ENCODE peak calls at places on chromosomes 16 and 17, in six cellular contexts. R, M, W, T, Y and C are unnamed samples.

GRCh38 chr16:20401066-20401465 is 3.5 kb downstream of the PDILT start:
- DNase-seq in R (no peak), M (no peak), W (no peak), T (no peak), Y (no peak), C (no peak)

GRCh38 chr17:37446027-37446426 is 39.3 kb downstream of the TADA2A start:
- DNase-seq in R (peak; percentile 93), M (no peak), W (peak; percentile 46), T (no peak), Y (peak; percentile 68), C (no peak)

GRCh38 chr17:38751144-38751802 is 1.3 kb upstream of the PSMB3 start:
- DNase-seq in R (no peak), M (peak; percentile 42), W (peak; percentile 61), T (no peak), Y (no peak), C (no peak)

GRCh38 chr16:16027728-16028310 is 78.4 kb downstream of the ABCC1 start:
- DNase-seq in R (no peak), M (no peak), W (no peak), T (no peak), Y (no peak), C (no peak)

GRCh38 chr16:85182774-85183173 is 70.5 kb upstream of the CIBAR2 start:
- DNase-seq in R (no peak), M (no peak), W (no peak), T (no peak), Y (no peak), C (no peak)

GRCh38 chr17:80720624-80721577 is 176.3 kb downstream of the RPTOR start:
- DNase-seq in R (no peak), M (peak; percentile 21), W (peak; percentile 78), T (no peak), Y (peak; percentile 93), C (no peak)

GRCh38 chr17:32757963-32758362 is 119.0 kb downstream of the MYO1D start:
- DNase-seq in R (no peak), M (no peak), W (no peak), T (no peak), Y (no peak), C (peak; percentile 14)

GRCh38 chr16:89565506-89566372 is 5.3 kb downstream of the RPL13 start:
- DNase-seq in R (no peak), M (peak; percentile 56), W (peak; percentile 74), T (no peak), Y (peak; percentile 61), C (peak; percentile 38)

GRCh38 chr16:5065368-5065767 is 388 bp downstream of the C16orf89 start:
- DNase-seq in R (no peak), M (no peak), W (no peak), T (no peak), Y (no peak), C (no peak)

GRCh38 chr17:7020894-7021664 is 1.8 kb upstream of the BCL6B start:
- DNase-seq in R (no peak), M (no peak), W (no peak), T (no peak), Y (no peak), C (no peak)

GRCh38 chr16:77794586-77794985 is 6.2 kb downstream of the VAT1L start:
- DNase-seq in R (peak; percentile 55), M (no peak), W (no peak), T (no peak), Y (peak; percentile 29), C (peak; percentile 0)

GRCh38 chr17:38439436-38439835 is 11.2 kb downstream of the ARHGAP23 start:
- DNase-seq in R (no peak), M (no peak), W (no peak), T (no peak), Y (no peak), C (no peak)

GRCh38 chr16:80680839-80681238 is 123.6 kb downstream of the CDYL2 start:
- DNase-seq in R (no peak), M (no peak), W (no peak), T (no peak), Y (no peak), C (no peak)

GRCh38 chr17:57099165-57099564 is 14.1 kb downstream of the AKAP1 start:
- DNase-seq in R (no peak), M (no peak), W (no peak), T (no peak), Y (no peak), C (no peak)

GRCh38 chr16:68396481-68396880 is 51.8 kb downstream of the SMPD3 start:
- DNase-seq in R (no peak), M (peak; percentile 41), W (peak; percentile 32), T (no peak), Y (peak; percentile 54), C (peak; percentile 51)

GRCh38 chr17:33049781-33050414 is 58.3 kb downstream of the SPACA3 start:
- DNase-seq in R (peak; percentile 16), M (peak; percentile 64), W (peak; percentile 59), T (no peak), Y (peak; percentile 63), C (peak; percentile 21)

GRCh38 chr17:3890082-3890892 is 2.6 kb downstream of the CAMKK1 start:
- DNase-seq in R (peak; percentile 38), M (peak; percentile 54), W (peak; percentile 90), T (peak; percentile 73), Y (peak; percentile 95), C (peak; percentile 94)

GRCh38 chr16:27771201-27771910 is 221.4 kb downstream of the KATNIP start:
- DNase-seq in R (no peak), M (no peak), W (no peak), T (no peak), Y (no peak), C (no peak)

GRCh38 chr16:27768651-27769270 is 218.8 kb downstream of the KATNIP start:
- DNase-seq in R (no peak), M (no peak), W (no peak), T (no peak), Y (no peak), C (no peak)

GRCh38 chr16:27767971-27768591 is 218.1 kb downstream of the KATNIP start:
- DNase-seq in R (no peak), M (no peak), W (no peak), T (no peak), Y (no peak), C (no peak)

GRCh38 chr16:27770271-27771196 is 220.6 kb downstream of the KATNIP start:
- DNase-seq in R (no peak), M (no peak), W (no peak), T (no peak), Y (no peak), C (no peak)

GRCh38 chr16:27769561-27770222 is 219.7 kb downstream of the KATNIP start:
- DNase-seq in R (peak; percentile 95), M (no peak), W (no peak), T (no peak), Y (peak; percentile 74), C (peak; percentile 55)
- TF ChIP-seq CTCF in R (no peak), M (no peak), W (no peak), T (no peak), Y (no peak), C (no peak)

GRCh38 chr17:29177871-29178749 is 2.1 kb downstream of the MYO18A start:
- DNase-seq in R (no peak), M (no peak), W (peak; percentile 61), T (no peak), Y (no peak), C (no peak)

GRCh38 chr17:29178750-29179231 is 1.4 kb downstream of the MYO18A start:
- DNase-seq in R (no peak), M (no peak), W (peak; percentile 29), T (no peak), Y (peak; percentile 84), C (no peak)

GRCh38 chr17:29177541-29177870 is 2.7 kb downstream of the MYO18A start:
- DNase-seq in R (no peak), M (no peak), W (no peak), T (no peak), Y (no peak), C (no peak)

GRCh38 chr17:29175349-29175748 is 4.8 kb downstream of the MYO18A start:
- DNase-seq in R (no peak), M (no peak), W (no peak), T (no peak), Y (no peak), C (no peak)

GRCh38 chr17:29176500-29177351 is 3.5 kb downstream of the MYO18A start:
- DNase-seq in R (no peak), M (peak; percentile 80), W (peak; percentile 42), T (no peak), Y (peak; percentile 72), C (no peak)
- TF ChIP-seq CTCF in R (no peak), M (no peak), W (no peak), T (no peak), Y (no peak), C (no peak)

GRCh38 chr17:44979426-44980273 is 11.5 kb upstream of the C1QL1 start:
- DNase-seq in R (no peak), M (no peak), W (no peak), T (no peak), Y (no peak), C (no peak)

GRCh38 chr17:44977065-44977464 is 9.0 kb upstream of the C1QL1 start:
- DNase-seq in R (no peak), M (no peak), W (peak; percentile 40), T (no peak), Y (no peak), C (no peak)

GRCh38 chr17:44978807-44979206 is 10.7 kb upstream of the C1QL1 start:
- DNase-seq in R (no peak), M (no peak), W (no peak), T (no peak), Y (no peak), C (no peak)

GRCh38 chr17:44976198-44976597 is 8.1 kb upstream of the C1QL1 start:
- DNase-seq in R (no peak), M (no peak), W (no peak), T (no peak), Y (no peak), C (no peak)

GRCh38 chr17:44977740-44978584 is 9.9 kb upstream of the C1QL1 start:
- DNase-seq in R (no peak), M (no peak), W (no peak), T (no peak), Y (no peak), C (no peak)
- TF ChIP-seq CTCF in R (no peak), M (no peak), W (no peak), T (no peak), Y (no peak), C (peak; percentile 18)

DNA sequence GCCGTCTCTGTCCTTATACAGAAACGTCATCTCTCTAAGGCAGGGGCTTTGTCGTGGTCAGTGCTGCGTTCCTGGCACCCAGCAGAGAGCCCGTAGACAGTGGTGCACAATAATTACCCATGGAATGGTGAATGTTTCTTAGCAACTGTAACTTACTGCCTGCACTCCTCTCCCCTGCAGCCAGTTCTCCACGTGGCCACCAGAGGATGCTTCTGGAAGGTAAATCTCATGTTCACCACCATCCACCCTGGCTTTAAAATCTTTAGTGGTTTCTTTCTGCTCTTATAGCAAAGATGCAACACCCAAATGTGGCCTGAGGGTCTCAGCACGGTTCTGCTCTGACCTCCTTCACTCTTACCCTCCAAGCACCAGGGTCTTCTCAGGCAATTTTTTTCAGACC is 150.8 kb downstream of the GRIN2A start:
- DNase-seq in R (no peak), M (no peak), W (no peak), T (no peak), Y (no peak), C (no peak)
- TF ChIP-seq CTCF in R (peak; percentile 61), M (no peak), W (no peak), T (peak; percentile 50), Y (no peak), C (peak; percentile 70)

GRCh38 chr17:28756025-28756804 is 12.4 kb downstream of the TRAF4 start:
- DNase-seq in R (no peak), M (no peak), W (no peak), T (no peak), Y (no peak), C (no peak)
- TF ChIP-seq CTCF in R (no peak), M (no peak), W (no peak), T (no peak), Y (no peak), C (no peak)

GRCh38 chr16:2425825-2426430 is 3.3 kb upstream of the CCNF start:
- DNase-seq in R (no peak), M (no peak), W (no peak), T (no peak), Y (no peak), C (no peak)
- TF ChIP-seq CTCF in R (no peak), M (no peak), W (no peak), T (no peak), Y (no peak), C (no peak)